ENCODE peak calls at places on chromosomes 2 and 18, in seven cellular contexts. X is HCT116, H is endothelial cell of umbilical vein, I is H1, O is K562, A is HepG2, S is GM12878. F is an unnamed sample. For H3K36me3, the result is how much of the 10 kb centered on the place peaks cover.

GRCh38 chr2:12619975-12620374 is 96.8 kb upstream of the TRIB2 start:
- DNase-seq in X (no peak), H (no peak), I (no peak), O (no peak), A (no peak), S (no peak), F (no peak)

GRCh38 chr2:191707542-191707941 is 29.6 kb downstream of the NABP1 start:
- DNase-seq in X (no peak), H (no peak), I (no peak), O (no peak), A (no peak), S (no peak), F (no peak)

GRCh38 chr2:233473386-233473791 is 93.2 kb downstream of the USP40 start:
- DNase-seq in X (no peak), H (no peak), I (no peak), O (no peak), A (no peak), S (no peak), F (no peak)

GRCh38 chr18:2894131-2894840 is 47.5 kb downstream of the EMILIN2 start:
- DNase-seq in X (no peak), H (no peak), I (no peak), O (peak), A (peak), S (no peak), F (no peak)

GRCh38 chr2:73260338-73260984 is 23.8 kb downstream of the FBXO41 start:
- DNase-seq in X (no peak), H (peak), I (peak), O (peak), A (peak), S (no peak), F (no peak)

GRCh38 chr18:75111673-75112485 is 97.1 kb downstream of the PTGR3 start:
- DNase-seq in X (no peak), H (no peak), I (peak), O (no peak), A (no peak), S (no peak), F (no peak)

GRCh38 chr2:174836345-174836999 is 72.2 kb upstream of the CHRNA1 start:
- DNase-seq in X (no peak), H (peak), I (no peak), O (no peak), A (no peak), S (no peak), F (no peak)

GRCh38 chr2:29455202-29455885 is 340.1 kb downstream of the CLIP4 start:
- DNase-seq in X (no peak), H (no peak), I (no peak), O (no peak), A (no peak), S (no peak), F (no peak)

GRCh38 chr2:130823886-130824491 is 12.7 kb upstream of the ARHGEF4 start:
- DNase-seq in X (no peak), H (no peak), I (peak), O (no peak), A (no peak), S (peak), F (no peak)

GRCh38 chr2:202171246-202171833 is 67.1 kb downstream of the SUMO1 start:
- DNase-seq in X (no peak), H (peak), I (peak), O (peak), A (no peak), S (no peak), F (no peak)

GRCh38 chr2:151981886-151982285 is 117.0 kb downstream of the CACNB4 start:
- DNase-seq in X (no peak), H (no peak), I (no peak), O (no peak), A (no peak), S (no peak), F (no peak)

GRCh38 chr2:180938419-180938818 is 42.0 kb upstream of the UBE2E3 start:
- DNase-seq in X (no peak), H (no peak), I (no peak), O (no peak), A (no peak), S (no peak), F (no peak)

GRCh38 chr2:174914894-174915760 is 90.1 kb downstream of the CHN1 start:
- DNase-seq in X (no peak), H (peak), I (no peak), O (no peak), A (no peak), S (no peak), F (peak)

GRCh38 chr2:33210626-33211025 is 263.9 kb downstream of the LTBP1 start:
- DNase-seq in X (no peak), H (peak), I (no peak), O (peak), A (no peak), S (no peak), F (no peak)

GRCh38 chr2:129763190-129763846 is 216.1 kb upstream of the RAB6C start:
- DNase-seq in X (no peak), H (no peak), I (no peak), O (no peak), A (no peak), S (no peak), F (no peak)

GRCh38 chr18:67590571-67591141 is 74.1 kb upstream of the DSEL start:
- DNase-seq in X (no peak), H (peak), I (no peak), O (no peak), A (no peak), S (no peak), F (no peak)

GRCh38 chr2:201260302-201260800 is at the start of gene CASP8:
- DNase-seq in X (no peak), H (no peak), I (no peak), O (peak), A (peak), S (no peak), F (no peak)

GRCh38 chr2:8679827-8680731 is 1.8 kb upstream of the ID2 start:
- DNase-seq in X (peak), H (peak), I (no peak), O (peak), A (peak), S (no peak), F (no peak)

GRCh38 chr2:177147834-177148233 is 64.8 kb upstream of the HNRNPA3 start:
- DNase-seq in X (no peak), H (no peak), I (no peak), O (no peak), A (no peak), S (no peak), F (no peak)

GRCh38 chr2:108315408-108316193 is 26.9 kb downstream of the SULT1C2 start:
- DNase-seq in X (no peak), H (no peak), I (no peak), O (no peak), A (peak), S (no peak), F (no peak)

GRCh38 chr2:224038049-224038829 is 847 bp downstream of the SERPINE2 start:
- DNase-seq in X (no peak), H (peak), I (peak), O (no peak), A (peak), S (no peak), F (no peak)

GRCh38 chr2:64157792-64158191 is 13.6 kb upstream of the PELI1 start:
- DNase-seq in X (no peak), H (no peak), I (no peak), O (no peak), A (no peak), S (no peak), F (no peak)

GRCh38 chr18:60872434-60872833 is 460.8 kb upstream of the CDH20 start:
- DNase-seq in X (no peak), H (peak), I (no peak), O (no peak), A (no peak), S (no peak), F (no peak)

GRCh38 chr2:118856978-118857676 is 9.7 kb upstream of the EN1 start:
- DNase-seq in X (no peak), H (no peak), I (peak), O (no peak), A (no peak), S (no peak), F (no peak)

GRCh38 chr2:114049280-114049679 is 159.4 kb downstream of the ACTR3 start:
- DNase-seq in X (no peak), H (no peak), I (no peak), O (no peak), A (no peak), S (no peak), F (no peak)
- H3K9ac ChIP-seq in X (no peak), H (no peak), I (no peak), O (no peak), A (no peak), S (no peak), F (no peak)

GRCh38 chr2:239186958-239187357 is 213.9 kb downstream of the HDAC4 start:
- DNase-seq in X (no peak), H (no peak), I (no peak), O (no peak), A (no peak), S (no peak), F (no peak)
- H3K36me3 ChIP-seq in X (under half), H (under half), I (under half), O (under half), A (under half), S (under half), F (under half)

GRCh38 chr2:61743004-61743403 is 110.9 kb downstream of the FAM161A start:
- DNase-seq in X (no peak), H (no peak), I (no peak), O (no peak), A (no peak), S (no peak), F (no peak)
- TF ChIP-seq POLR2AphosphoS5 in X (no peak), H (no peak), I (no peak), O (no peak), A (no peak), S (no peak), F (no peak)

DNA sequence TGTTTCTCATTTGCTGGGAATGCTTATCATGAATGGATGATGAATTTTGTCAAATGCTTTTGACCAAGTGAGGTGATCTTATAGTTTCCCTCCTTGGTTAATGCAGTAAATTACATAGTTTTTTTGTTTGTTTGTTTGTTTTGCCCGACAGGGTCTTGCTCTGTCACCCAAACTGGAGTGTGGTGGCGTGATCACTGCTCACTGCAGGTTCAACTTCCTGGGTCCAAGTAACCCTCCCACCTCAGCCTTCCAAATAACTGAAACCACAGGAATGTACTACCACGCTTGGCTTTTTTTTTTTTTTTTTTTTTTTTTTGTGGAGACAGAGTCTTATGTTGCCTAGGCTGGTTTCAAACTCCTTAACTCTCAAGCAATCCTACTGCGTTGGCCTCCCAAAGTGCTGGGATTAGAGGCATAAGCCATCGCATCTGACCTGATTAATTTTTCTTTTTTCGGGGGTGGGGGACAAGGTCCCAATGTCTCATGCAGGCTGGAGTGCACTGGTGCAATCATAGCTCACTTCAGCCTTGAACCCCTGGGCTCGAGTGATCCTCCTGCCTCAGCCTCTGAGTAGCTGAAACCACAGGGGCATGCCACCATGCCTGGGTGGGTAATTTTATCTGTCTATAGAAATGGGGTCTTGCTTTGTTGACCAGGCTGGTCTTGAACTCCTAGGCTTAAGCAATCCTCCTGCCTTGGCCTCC is 48.6 kb downstream of the SMAD2 start:
- DNase-seq in X (peak), H (no peak), I (no peak), O (no peak), A (peak), S (no peak), F (no peak)
- H3K9ac ChIP-seq in X (no peak), H (no peak), I (no peak), O (no peak), A (no peak), S (no peak), F (no peak)

DNA sequence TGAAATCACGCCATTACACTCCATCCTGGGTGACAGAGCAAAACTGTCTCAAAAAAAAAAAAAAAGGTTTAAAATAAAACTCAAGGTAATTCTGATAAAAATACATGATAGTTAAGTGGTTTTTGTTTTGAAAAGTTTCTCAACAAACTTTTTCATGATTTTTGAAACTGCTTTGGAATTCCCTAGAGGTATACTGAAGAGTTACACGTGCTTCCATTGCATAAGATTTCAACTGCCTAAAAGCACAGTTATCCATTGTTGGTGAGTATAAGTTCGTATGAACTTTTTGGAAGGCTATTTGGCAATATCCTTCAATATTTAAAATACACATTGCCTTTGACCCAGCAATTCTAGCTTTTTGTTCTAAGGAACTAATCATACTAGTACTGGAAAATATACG is 74.9 kb downstream of the USP34 start:
- DNase-seq in X (no peak), H (no peak), I (no peak), O (no peak), A (peak), S (no peak), F (no peak)
- H3K36me3 ChIP-seq in X (under half), H (under half), I (under half), O (under half), A (under half), S (under half), F (under half)

DNA sequence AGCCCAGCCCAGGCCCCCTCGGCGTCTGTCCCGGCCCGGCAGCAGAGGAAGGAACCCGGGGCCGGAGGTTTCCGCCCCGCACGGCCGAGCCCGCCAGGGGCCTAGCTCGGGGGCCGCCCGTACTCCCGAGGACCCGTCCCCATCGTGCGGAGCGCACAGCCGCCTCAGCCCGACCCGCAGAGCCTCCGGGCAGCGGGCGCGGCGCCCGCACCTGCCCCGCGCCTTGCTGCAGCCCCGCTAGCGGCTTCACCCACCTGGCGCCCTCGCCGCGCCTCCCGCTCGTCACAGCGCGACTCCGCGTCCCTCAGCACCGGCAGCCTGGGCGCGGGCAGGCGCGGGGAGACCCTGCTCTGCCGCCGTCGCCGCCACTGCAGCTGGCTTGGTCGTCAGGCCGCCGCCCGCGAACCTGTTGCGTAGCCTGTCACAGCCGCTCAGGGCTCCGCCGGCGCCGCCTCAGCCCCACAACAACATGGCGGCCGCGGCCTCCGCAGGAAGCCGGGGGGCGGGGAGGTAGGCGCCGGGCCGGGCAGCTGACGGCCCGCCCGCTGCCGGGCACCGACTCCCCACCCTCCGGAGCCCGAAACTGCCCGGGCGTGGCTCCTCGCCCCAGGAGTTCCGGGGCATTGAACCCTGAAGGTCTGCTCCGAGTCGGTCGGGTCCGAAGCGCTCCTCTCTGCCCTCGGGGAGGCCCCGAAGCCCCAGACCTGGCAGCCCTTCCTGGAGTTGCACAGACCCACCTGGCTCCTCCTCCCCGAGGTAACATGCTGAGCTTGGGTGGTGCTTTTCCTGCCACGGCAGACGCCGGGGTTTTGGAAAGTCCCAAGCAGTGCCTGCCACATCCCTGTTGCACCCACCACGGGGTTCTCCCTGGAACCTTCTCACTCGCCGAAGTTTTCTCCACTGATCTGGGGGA is at the start of gene ITSN2:
- DNase-seq in X (peak), H (peak), I (peak), O (peak), A (peak), S (peak), F (no peak)
- TF ChIP-seq POLR2AphosphoS5 in X (peak), H (peak), I (peak), O (no peak), A (peak), S (peak), F (peak)

GRCh38 chr18:12880532-12880892 is 3.5 kb downstream of the PTPN2 start:
- DNase-seq in X (no peak), H (no peak), I (no peak), O (peak), A (no peak), S (no peak), F (no peak)
- H3K9ac ChIP-seq in X (no peak), H (no peak), I (peak), O (peak), A (no peak), S (peak), F (no peak)

F was measured in SK-N-MC.